ENCODE peak calls at places on chromosomes 13 and 19, in four cellular contexts. One of them, this sample, is unnamed.

GRCh38 chr19:58509731-58510083 is 2.1 kb downstream of the SLC27A5 start:
- DNase-seq in omental fat pad: no peak
- DNase-seq in A549: no peak
- DNase-seq in WERI-Rb-1: no peak
- DNase-seq in this sample: no peak

GRCh38 chr19:15644816-15645215 is 4.1 kb downstream of the CYP4F3 start:
- DNase-seq in omental fat pad: no peak
- DNase-seq in A549: no peak
- DNase-seq in WERI-Rb-1: no peak
- DNase-seq in this sample: no peak

GRCh38 chr13:19345916-19346422 is 164.3 kb upstream of the TUBA3C start:
- DNase-seq in omental fat pad: no peak
- DNase-seq in A549: peak
- DNase-seq in WERI-Rb-1: no peak
- DNase-seq in this sample: no peak

GRCh38 chr19:2309734-2310362 is 1.9 kb upstream of the LINGO3 start:
- DNase-seq in omental fat pad: no peak
- DNase-seq in A549: peak
- DNase-seq in WERI-Rb-1: no peak
- DNase-seq in this sample: no peak

GRCh38 chr13:26971990-26972888 is 199.4 kb downstream of the USP12 start:
- DNase-seq in omental fat pad: no peak
- DNase-seq in A549: peak
- DNase-seq in WERI-Rb-1: peak
- DNase-seq in this sample: no peak

GRCh38 chr19:44959691-44960090 is 4.5 kb downstream of the CLPTM1 start:
- DNase-seq in omental fat pad: no peak
- DNase-seq in A549: no peak
- DNase-seq in WERI-Rb-1: no peak
- DNase-seq in this sample: no peak

GRCh38 chr13:109156181-109156935 is 526.9 kb downstream of the MYO16 start:
- DNase-seq in omental fat pad: no peak
- DNase-seq in A549: peak
- DNase-seq in WERI-Rb-1: no peak
- DNase-seq in this sample: no peak

GRCh38 chr19:55248704-55249103 is 10.1 kb downstream of the PPP6R1 start:
- DNase-seq in omental fat pad: no peak
- DNase-seq in A549: no peak
- DNase-seq in WERI-Rb-1: no peak
- DNase-seq in this sample: no peak

GRCh38 chr19:3932931-3933810 is at the start of gene NMRK2:
- DNase-seq in omental fat pad: no peak
- DNase-seq in A549: no peak
- DNase-seq in WERI-Rb-1: peak
- DNase-seq in this sample: no peak

GRCh38 chr13:78680064-78680463 is 21.1 kb upstream of the OBI1 start:
- DNase-seq in omental fat pad: no peak
- DNase-seq in A549: no peak
- DNase-seq in WERI-Rb-1: no peak
- DNase-seq in this sample: no peak

GRCh38 chr19:708154-709141 is at the start of gene PALM:
- DNase-seq in omental fat pad: no peak
- DNase-seq in A549: no peak
- DNase-seq in WERI-Rb-1: peak
- DNase-seq in this sample: peak

GRCh38 chr19:49896863-49897621 is at the start of gene IL4I1:
- DNase-seq in omental fat pad: no peak
- DNase-seq in A549: no peak
- DNase-seq in WERI-Rb-1: no peak
- DNase-seq in this sample: no peak

GRCh38 chr13:104024416-104025170 is 958.4 kb upstream of the SLC10A2 start:
- DNase-seq in omental fat pad: no peak
- DNase-seq in A549: no peak
- DNase-seq in WERI-Rb-1: no peak
- DNase-seq in this sample: no peak

GRCh38 chr19:5498817-5499535 is 43.8 kb downstream of the ZNRF4 start:
- DNase-seq in omental fat pad: no peak
- DNase-seq in A549: no peak
- DNase-seq in WERI-Rb-1: no peak
- DNase-seq in this sample: no peak

GRCh38 chr13:93004919-93005318 is 221.7 kb upstream of the GPC6 start:
- DNase-seq in omental fat pad: no peak
- DNase-seq in A549: peak
- DNase-seq in WERI-Rb-1: peak
- DNase-seq in this sample: no peak

GRCh38 chr19:47510516-47511127 is 4.2 kb downstream of the NAPA start:
- DNase-seq in omental fat pad: no peak
- DNase-seq in A549: no peak
- DNase-seq in WERI-Rb-1: no peak
- DNase-seq in this sample: no peak

GRCh38 chr13:110471156-110471832 is 90.2 kb downstream of the RAB20 start:
- DNase-seq in omental fat pad: no peak
- DNase-seq in A549: no peak
- DNase-seq in WERI-Rb-1: no peak
- DNase-seq in this sample: no peak

GRCh38 chr19:6728346-6728745 is 7.9 kb upstream of the C3 start:
- DNase-seq in omental fat pad: no peak
- DNase-seq in A549: no peak
- DNase-seq in WERI-Rb-1: no peak
- DNase-seq in this sample: no peak

GRCh38 chr13:101098873-101099272 is 317.4 kb downstream of the NALCN start:
- DNase-seq in omental fat pad: no peak
- DNase-seq in A549: no peak
- DNase-seq in WERI-Rb-1: no peak
- DNase-seq in this sample: no peak

DNA sequence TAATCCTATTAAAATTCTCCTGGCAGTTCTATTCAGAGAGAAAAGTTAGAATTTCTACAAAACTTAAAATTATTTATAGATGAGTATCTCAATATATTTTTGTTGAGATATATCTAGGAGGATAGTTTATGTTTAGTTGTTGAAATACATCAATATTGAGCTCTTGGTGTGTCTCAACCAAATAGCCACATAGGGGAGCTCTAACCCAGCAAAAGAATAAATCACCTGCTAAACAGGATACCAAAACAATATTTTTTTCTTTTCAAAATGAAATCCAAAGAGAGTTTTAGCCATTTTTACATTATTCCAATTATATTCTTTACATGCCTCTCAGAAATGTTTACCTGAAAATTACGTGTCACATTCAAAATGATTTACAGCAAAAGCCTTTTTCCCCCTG is 954.7 kb downstream of the SLITRK6 start:
- DNase-seq in omental fat pad: no peak
- DNase-seq in A549: peak
- DNase-seq in WERI-Rb-1: no peak
- DNase-seq in this sample: no peak
- TF ChIP-seq CTCF in omental fat pad: no peak
- TF ChIP-seq CTCF in A549: peak
- TF ChIP-seq CTCF in WERI-Rb-1: peak
- TF ChIP-seq CTCF in this sample: no peak

GRCh38 chr19:40445637-40445944 is 1.5 kb upstream of the SERTAD3 start:
- DNase-seq in omental fat pad: no peak
- DNase-seq in A549: no peak
- DNase-seq in WERI-Rb-1: no peak
- DNase-seq in this sample: no peak
- TF ChIP-seq CTCF in omental fat pad: no peak
- TF ChIP-seq CTCF in A549: no peak
- TF ChIP-seq CTCF in WERI-Rb-1: no peak
- TF ChIP-seq CTCF in this sample: no peak

DNA sequence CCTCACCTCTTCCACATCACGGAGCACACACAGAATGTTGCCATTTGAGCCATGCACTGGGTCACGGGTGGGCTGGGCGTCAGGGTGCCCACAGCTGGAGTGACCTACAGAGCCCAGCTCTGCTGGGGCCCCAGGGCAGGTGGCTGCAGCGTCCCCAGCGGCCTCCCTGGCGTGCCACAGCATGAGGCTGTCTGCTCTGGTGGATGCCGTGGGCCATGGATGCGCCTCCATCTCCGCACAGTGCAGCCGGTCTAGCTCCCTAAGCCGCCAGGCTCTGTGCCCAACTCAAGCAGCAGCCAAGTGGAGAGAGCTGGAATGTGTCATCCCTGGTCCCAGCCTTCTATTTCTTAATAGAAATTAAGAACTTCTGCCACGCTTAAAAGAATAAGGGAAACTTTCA is 59.1 kb downstream of the ATP11A start:
- DNase-seq in omental fat pad: no peak
- DNase-seq in A549: no peak
- DNase-seq in WERI-Rb-1: no peak
- DNase-seq in this sample: no peak
- TF ChIP-seq CTCF in omental fat pad: no peak
- TF ChIP-seq CTCF in A549: no peak
- TF ChIP-seq CTCF in WERI-Rb-1: no peak
- TF ChIP-seq CTCF in this sample: no peak

GRCh38 chr19:23440207-23440606 is 44.9 kb upstream of the ZNF91 start:
- DNase-seq in omental fat pad: no peak
- DNase-seq in A549: peak
- DNase-seq in WERI-Rb-1: peak
- DNase-seq in this sample: no peak

GRCh38 chr19:23437901-23438300 is 42.6 kb upstream of the ZNF91 start:
- DNase-seq in omental fat pad: no peak
- DNase-seq in A549: no peak
- DNase-seq in WERI-Rb-1: peak
- DNase-seq in this sample: no peak

GRCh38 chr19:23439623-23440022 is 44.4 kb upstream of the ZNF91 start:
- DNase-seq in omental fat pad: no peak
- DNase-seq in A549: peak
- DNase-seq in WERI-Rb-1: peak
- DNase-seq in this sample: no peak

GRCh38 chr19:23436944-23437343 is 41.7 kb upstream of the ZNF91 start:
- DNase-seq in omental fat pad: no peak
- DNase-seq in A549: peak
- DNase-seq in WERI-Rb-1: peak
- DNase-seq in this sample: no peak

DNA sequence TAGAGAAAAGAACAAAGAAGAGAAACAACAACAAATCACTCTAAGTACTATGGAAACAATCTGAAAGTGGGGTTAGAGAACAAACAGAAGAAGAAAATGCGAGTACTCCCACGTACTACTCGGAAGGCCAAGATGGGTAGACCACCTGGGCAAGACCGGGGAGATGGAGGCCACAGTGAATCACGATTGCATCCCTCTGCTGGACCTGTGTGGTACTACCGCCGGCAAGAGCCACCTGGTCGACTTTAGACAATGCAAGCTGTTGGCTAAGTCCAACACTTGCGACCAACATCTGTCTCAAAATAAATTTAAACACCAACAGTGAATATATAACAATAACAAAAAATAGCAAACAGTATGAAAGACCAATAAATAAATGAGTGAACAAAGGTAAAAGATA is 45.5 kb upstream of the ZNF91 start:
- DNase-seq in omental fat pad: no peak
- DNase-seq in A549: peak
- DNase-seq in WERI-Rb-1: peak
- DNase-seq in this sample: no peak
- TF ChIP-seq CTCF in omental fat pad: no peak
- TF ChIP-seq CTCF in A549: no peak
- TF ChIP-seq CTCF in WERI-Rb-1: peak
- TF ChIP-seq CTCF in this sample: peak

GRCh38 chr13:90107658-90108057 is 1239.8 kb upstream of the MIR17HG start:
- DNase-seq in omental fat pad: no peak
- DNase-seq in A549: no peak
- DNase-seq in WERI-Rb-1: no peak
- DNase-seq in this sample: no peak

GRCh38 chr13:90105276-90105675 is 1242.2 kb upstream of the MIR17HG start:
- DNase-seq in omental fat pad: no peak
- DNase-seq in A549: no peak
- DNase-seq in WERI-Rb-1: no peak
- DNase-seq in this sample: no peak

GRCh38 chr13:90103099-90103784 is 1244.2 kb upstream of the MIR17HG start:
- DNase-seq in omental fat pad: no peak
- DNase-seq in A549: no peak
- DNase-seq in WERI-Rb-1: peak
- DNase-seq in this sample: no peak

GRCh38 chr13:90104764-90105163 is 1242.7 kb upstream of the MIR17HG start:
- DNase-seq in omental fat pad: no peak
- DNase-seq in A549: no peak
- DNase-seq in WERI-Rb-1: no peak
- DNase-seq in this sample: no peak

DNA sequence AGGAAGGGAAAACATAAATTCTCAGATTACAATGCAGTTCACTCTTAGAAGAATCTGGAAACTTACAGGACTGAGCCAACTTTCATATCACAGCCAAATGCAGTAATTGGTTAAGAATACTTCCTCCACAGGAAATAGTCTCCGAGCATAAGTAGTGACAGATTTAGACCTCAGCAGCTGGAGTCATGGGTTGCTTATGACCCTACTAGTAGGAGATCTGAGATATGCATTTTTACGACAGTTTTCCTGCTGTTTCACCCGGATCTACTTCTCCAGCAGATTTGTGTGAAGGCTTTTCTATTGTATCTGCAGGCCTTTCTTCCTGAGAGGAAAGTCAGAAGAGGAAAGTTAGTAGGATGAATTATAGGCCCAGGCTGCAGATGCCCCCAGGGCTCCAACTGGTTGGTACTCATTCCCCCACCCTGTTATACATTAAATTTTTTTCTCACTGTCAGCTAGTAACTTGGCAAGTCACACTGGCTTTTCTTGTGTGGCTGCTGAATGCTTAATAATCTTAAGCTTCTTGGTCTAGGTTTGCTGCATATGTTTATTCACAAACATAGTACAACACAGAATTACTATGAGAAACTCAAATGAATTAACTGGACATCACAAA is 1241.5 kb upstream of the MIR17HG start:
- DNase-seq in omental fat pad: no peak
- DNase-seq in A549: no peak
- DNase-seq in WERI-Rb-1: no peak
- DNase-seq in this sample: no peak
- TF ChIP-seq CTCF in omental fat pad: no peak
- TF ChIP-seq CTCF in A549: no peak
- TF ChIP-seq CTCF in WERI-Rb-1: no peak
- TF ChIP-seq CTCF in this sample: no peak